ENCODE peak calls at places on chromosomes 2 and 18, in five cellular contexts. I is K562, K is endothelial cell of umbilical vein, A is tibial nerve, W is HepG2. T is an unnamed sample. For H3K36me3 and H3K4me1, the result is how much of the 10 kb centered on the place peaks cover.

GRCh38 chr2:67453365-67453764 is 56.2 kb downstream of the ETAA1 start:
- DNase-seq in W (no peak), I (no peak), K (no peak), A (no peak), T (no peak)

GRCh38 chr2:240713928-240714746 is 22.5 kb downstream of the AQP12A start:
- DNase-seq in W (no peak), K (no peak), I (no peak), A (no peak), T (no peak)

GRCh38 chr2:235779444-235779896 is 285.6 kb downstream of the AGAP1 start:
- DNase-seq in A (peak), K (peak), W (peak), I (peak), T (peak)

GRCh38 chr2:112577756-112578155 is 6.7 kb upstream of the CHCHD5 start:
- DNase-seq in A (no peak), I (no peak), W (no peak), K (no peak), T (no peak)

GRCh38 chr2:106833248-106833647 is 52.7 kb downstream of the ST6GAL2 start:
- DNase-seq in K (no peak), W (no peak), I (no peak), A (no peak), T (no peak)

GRCh38 chr2:143906850-143907249 is 613.1 kb downstream of the ZEB2 start:
- DNase-seq in K (no peak), I (no peak), W (no peak), A (no peak), T (no peak)

GRCh38 chr2:141968377-141968920 is 162.4 kb downstream of the LRP1B start:
- DNase-seq in A (no peak), W (no peak), I (no peak), K (no peak), T (no peak)

GRCh38 chr2:170243118-170243837 is 65.3 kb downstream of the MYO3B start:
- DNase-seq in A (no peak), I (peak), K (no peak), W (no peak), T (no peak)

GRCh38 chr2:126638781-126639180 is 17.2 kb upstream of the GYPC start:
- DNase-seq in W (no peak), K (no peak), A (no peak), I (no peak), T (no peak)

GRCh38 chr2:215751200-215751910 is 262.0 kb downstream of the MREG start:
- DNase-seq in A (no peak), W (peak), K (no peak), I (no peak), T (peak)

GRCh38 chr18:45169610-45170009 is 445.7 kb upstream of the SLC14A2 start:
- DNase-seq in A (peak), I (no peak), W (no peak), K (no peak), T (peak)

GRCh38 chr2:171747371-171747770 is 60.1 kb downstream of the DYNC1I2 start:
- DNase-seq in A (no peak), I (no peak), W (no peak), K (no peak), T (no peak)

GRCh38 chr2:171745806-171746205 is 58.5 kb downstream of the DYNC1I2 start:
- DNase-seq in I (no peak), W (no peak), A (no peak), K (no peak), T (no peak)

GRCh38 chr2:171741189-171741588 is 53.9 kb downstream of the DYNC1I2 start:
- DNase-seq in K (no peak), A (no peak), I (no peak), W (no peak), T (no peak)

GRCh38 chr2:171745141-171745540 is 57.9 kb downstream of the DYNC1I2 start:
- DNase-seq in W (no peak), A (no peak), I (no peak), K (no peak), T (no peak)
- H3K36me3 ChIP-seq in W (under half), A (under half), I (half or more), K (under half), T (half or more)

GRCh38 chr2:85745619-85746018 is 8.2 kb upstream of the ATOH8 start:
- DNase-seq in K (no peak), A (no peak), W (no peak), I (no peak), T (no peak)
- H3K4me3 ChIP-seq in K (no peak), A (peak), W (no peak), I (no peak), T (no peak)

DNA sequence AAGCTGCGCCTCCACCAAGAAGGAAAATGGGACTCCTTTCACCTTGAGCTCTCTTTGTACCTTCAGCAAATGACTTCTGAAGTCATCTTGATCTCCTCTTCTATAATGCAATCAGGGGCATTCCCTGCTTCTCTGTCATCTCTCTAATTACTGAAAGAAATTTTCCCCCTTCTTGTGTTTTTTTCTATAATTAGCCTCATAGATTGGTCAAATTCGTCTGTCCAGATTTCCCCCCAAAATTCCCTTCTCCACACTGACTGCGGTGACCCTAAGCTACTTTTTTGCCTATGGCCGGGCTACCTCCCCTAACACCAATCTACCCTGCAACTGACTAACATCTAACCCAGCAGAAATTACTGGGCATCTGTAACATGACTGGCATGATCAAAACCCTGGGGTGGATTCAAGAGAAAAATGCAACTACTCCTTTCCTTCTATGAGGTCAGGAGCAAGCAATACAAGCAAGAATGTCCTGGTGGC is 168.6 kb downstream of the BCL2 start:
- DNase-seq in A (no peak), W (no peak), K (no peak), I (no peak), T (no peak)
- H3K4me1 ChIP-seq in A (under half), W (under half), K (under half), I (under half), T (under half)

GRCh38 chr2:70708376-70709199 is 59.4 kb downstream of the ADD2 start:
- DNase-seq in K (no peak), I (no peak), A (no peak), W (no peak), T (no peak)
- H3K36me3 ChIP-seq in K (under half), I (half or more), A (under half), W (under half), T (under half)

DNA sequence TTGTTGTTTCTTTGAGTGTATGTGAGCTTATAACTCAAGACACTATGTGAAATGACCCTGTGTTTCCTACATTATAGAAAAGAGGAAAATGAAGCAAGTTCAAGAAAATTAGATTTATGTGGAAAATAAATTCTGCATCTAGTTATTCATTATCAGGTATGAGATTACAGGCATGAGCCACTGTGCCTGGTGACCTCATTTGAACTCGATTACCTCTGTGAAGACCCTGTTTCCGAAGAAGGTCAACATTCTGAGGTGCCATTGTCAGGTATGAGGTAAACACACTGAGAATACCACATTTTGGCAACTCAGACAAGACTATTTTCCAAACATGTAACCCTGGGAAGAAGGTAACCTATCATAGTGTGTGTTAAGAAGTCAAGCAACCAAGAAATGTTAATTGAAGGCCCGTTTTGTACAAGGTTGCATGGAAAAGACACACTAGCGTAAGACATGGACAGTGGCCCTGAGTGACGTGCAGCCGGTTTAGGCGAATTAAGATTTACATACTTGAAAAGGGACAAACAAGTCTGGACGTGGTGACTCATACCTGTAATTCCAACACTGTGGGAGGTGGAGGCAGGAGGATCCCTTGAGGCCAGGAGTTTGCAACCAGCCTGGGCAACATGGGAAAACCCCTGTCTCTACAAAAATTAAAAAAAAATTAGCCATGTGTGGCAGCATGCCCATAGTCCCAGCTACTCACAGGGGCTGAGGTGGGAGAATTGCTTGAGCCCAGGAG is 186.6 kb downstream of the NEDD4L start:
- DNase-seq in A (no peak), K (no peak), W (no peak), I (no peak), T (peak)
- H3K4me3 ChIP-seq in A (no peak), K (no peak), W (no peak), I (no peak), T (no peak)

GRCh38 chr2:239296020-239296932 is 104.5 kb downstream of the HDAC4 start:
- DNase-seq in W (peak), K (no peak), A (no peak), I (no peak), T (no peak)

GRCh38 chr2:239295377-239296019 is 105.3 kb downstream of the HDAC4 start:
- DNase-seq in K (peak), A (no peak), I (no peak), W (no peak), T (no peak)

GRCh38 chr2:239298126-239298804 is 102.6 kb downstream of the HDAC4 start:
- DNase-seq in W (no peak), I (no peak), K (no peak), A (no peak), T (no peak)

GRCh38 chr2:239299218-239299939 is 101.4 kb downstream of the HDAC4 start:
- DNase-seq in A (no peak), I (no peak), W (peak), K (no peak), T (no peak)

GRCh38 chr2:239297142-239298125 is 103.4 kb downstream of the HDAC4 start:
- DNase-seq in A (no peak), I (no peak), K (no peak), W (peak), T (no peak)
- H3K4me1 ChIP-seq in A (under half), I (under half), K (under half), W (half or more), T (under half)